ENCODE peak calls at places on chromosomes 5 and 9, in seven cellular contexts. C is NCI-H510A; P is sigmoid colon; Q is activated CD4-positive, alpha-beta T cell treated with anti-CD3 and anti-CD28 coated beads for 24 hours; G is NCI-H1092; M is HFF-Myc; S is fibroblast of the aortic adventitia. E is an unnamed sample.

GRCh38 chr9:115208503-115208902 is 90.5 kb upstream of the TNC start:
- DNase-seq in C (no peak), P (no peak), Q (no peak), G (no peak), M (peak), S (peak), E (no peak)

GRCh38 chr9:138063033-138063432 is 185.5 kb downstream of the CACNA1B start:
- DNase-seq in C (no peak), P (no peak), Q (no peak), G (no peak), M (no peak), S (no peak), E (no peak)

GRCh38 chr9:69949396-69949795 is 94.3 kb upstream of the MAMDC2 start:
- DNase-seq in C (no peak), P (no peak), Q (no peak), G (no peak), M (no peak), S (peak), E (no peak)

GRCh38 chr5:107917983-107918382 is 247.2 kb upstream of the EFNA5 start:
- DNase-seq in C (no peak), P (no peak), Q (no peak), G (no peak), M (no peak), S (no peak), E (no peak)

GRCh38 chr5:78813906-78814518 is 165.4 kb upstream of the LHFPL2 start:
- DNase-seq in C (no peak), P (no peak), Q (no peak), G (no peak), M (peak), S (no peak), E (no peak)

GRCh38 chr5:158513490-158514301 is 586.0 kb downstream of the EBF1 start:
- DNase-seq in C (no peak), P (no peak), Q (no peak), G (no peak), M (no peak), S (peak), E (no peak)

GRCh38 chr5:56264417-56265025 is 31.4 kb upstream of the ANKRD55 start:
- DNase-seq in C (no peak), P (no peak), Q (peak), G (no peak), M (no peak), S (peak), E (no peak)

GRCh38 chr9:76394896-76395244 is 644 bp upstream of the RFK start:
- DNase-seq in C (peak), P (peak), Q (peak), G (peak), M (no peak), S (peak), E (no peak)

GRCh38 chr5:166382031-166382430 is 1909.4 kb upstream of the WWC1 start:
- DNase-seq in C (no peak), P (no peak), Q (no peak), G (no peak), M (no peak), S (no peak), E (no peak)

GRCh38 chr5:17178316-17178715 is 39.1 kb upstream of the BASP1 start:
- DNase-seq in C (no peak), P (no peak), Q (no peak), G (no peak), M (no peak), S (peak), E (no peak)

GRCh38 chr5:95984287-95984938 is 22.8 kb upstream of the ELL2 start:
- DNase-seq in C (no peak), P (no peak), Q (no peak), G (no peak), M (no peak), S (peak), E (no peak)

GRCh38 chr5:71533142-71533541 is 54.0 kb upstream of the MCCC2 start:
- DNase-seq in C (no peak), P (no peak), Q (no peak), G (no peak), M (no peak), S (peak), E (no peak)

GRCh38 chr9:135249711-135250110 is 162.2 kb downstream of the OLFM1 start:
- DNase-seq in C (no peak), P (peak), Q (no peak), G (no peak), M (no peak), S (no peak), E (no peak)

GRCh38 chr5:88826959-88827585 is 55.9 kb downstream of the MEF2C start:
- DNase-seq in C (no peak), P (peak), Q (no peak), G (no peak), M (peak), S (peak), E (no peak)

GRCh38 chr9:33992622-33993021 is 56.1 kb downstream of the UBAP2 start:
- DNase-seq in C (no peak), P (no peak), Q (no peak), G (no peak), M (no peak), S (peak), E (no peak)

GRCh38 chr5:74240783-74241750 is 399.5 kb downstream of the ENC1 start:
- DNase-seq in C (no peak), P (no peak), Q (no peak), G (no peak), M (no peak), S (peak), E (no peak)

GRCh38 chr5:180084638-180085561 is 13.3 kb upstream of the RNF130 start:
- DNase-seq in C (peak), P (no peak), Q (no peak), G (no peak), M (no peak), S (no peak), E (no peak)

GRCh38 chr5:175690025-175690424 is 32.2 kb downstream of the HRH2 start:
- DNase-seq in C (no peak), P (peak), Q (no peak), G (no peak), M (no peak), S (no peak), E (no peak)

GRCh38 chr9:128211551-128212281 is 8.5 kb downstream of the DNM1 start:
- DNase-seq in C (no peak), P (no peak), Q (no peak), G (no peak), M (no peak), S (no peak), E (no peak)

GRCh38 chr9:100856238-100856637 is 172.3 kb upstream of the PLPPR1 start:
- DNase-seq in C (no peak), P (no peak), Q (no peak), G (peak), M (no peak), S (no peak), E (no peak)

GRCh38 chr5:53373420-53374188 is 106.8 kb upstream of the FST start:
- DNase-seq in C (no peak), P (no peak), Q (no peak), G (no peak), M (no peak), S (peak), E (no peak)

GRCh38 chr5:138246334-138246733 is 28.1 kb downstream of the GFRA3 start:
- DNase-seq in C (no peak), P (no peak), Q (no peak), G (no peak), M (no peak), S (no peak), E (no peak)

GRCh38 chr9:120358877-120359276 is 221.1 kb downstream of the CDK5RAP2 start:
- DNase-seq in C (no peak), P (no peak), Q (no peak), G (no peak), M (no peak), S (no peak), E (no peak)

GRCh38 chr9:21677834-21678233 is 124.6 kb upstream of the MTAP start:
- DNase-seq in C (no peak), P (no peak), Q (no peak), G (no peak), M (no peak), S (peak), E (no peak)

GRCh38 chr5:135245521-135246499 is 153.2 kb downstream of the MACROH2A1 start:
- DNase-seq in C (no peak), P (peak), Q (no peak), G (no peak), M (no peak), S (peak), E (no peak)

GRCh38 chr5:173925449-173926071 is 37.4 kb downstream of the CPEB4 start:
- DNase-seq in C (no peak), P (no peak), Q (peak), G (no peak), M (no peak), S (peak), E (peak)

GRCh38 chr5:10600629-10601245 is 36.9 kb downstream of the ANKRD33B start:
- DNase-seq in C (no peak), P (no peak), Q (no peak), G (no peak), M (no peak), S (no peak), E (no peak)

GRCh38 chr5:54224083-54224836 is 86.1 kb downstream of the ARL15 start:
- DNase-seq in C (no peak), P (no peak), Q (no peak), G (no peak), M (no peak), S (no peak), E (no peak)

GRCh38 chr5:10712574-10713366 is 48.3 kb downstream of the DAP start:
- DNase-seq in C (no peak), P (no peak), Q (no peak), G (no peak), M (no peak), S (no peak), E (no peak)

GRCh38 chr9:33123632-33124031 is 43.5 kb downstream of the B4GALT1 start:
- DNase-seq in C (no peak), P (no peak), Q (no peak), G (no peak), M (no peak), S (no peak), E (no peak)

GRCh38 chr5:13553896-13554295 is 390.6 kb downstream of the DNAH5 start:
- DNase-seq in C (no peak), P (no peak), Q (no peak), G (no peak), M (no peak), S (peak), E (no peak)

GRCh38 chr5:151628112-151628823 is 37.1 kb upstream of the FAT2 start:
- DNase-seq in C (no peak), P (no peak), Q (no peak), G (no peak), M (no peak), S (peak), E (no peak)

GRCh38 chr5:112479418-112479817 is 60.3 kb upstream of the EPB41L4A start:
- DNase-seq in C (no peak), P (no peak), Q (no peak), G (no peak), M (peak), S (peak), E (no peak)

GRCh38 chr9:121601234-121601633 is 50.2 kb upstream of the DAB2IP start:
- DNase-seq in C (no peak), P (no peak), Q (no peak), G (no peak), M (no peak), S (no peak), E (no peak)